ENCODE peak calls at places on chromosomes 6 and 20, in eight cellular contexts. One of them, this sample, is unnamed.

GRCh38 chr20:60948230-60948629 is 303.8 kb upstream of the CDH4 start:
- DNase-seq in stimulated activated naive CD8-positive, alpha-beta T cell treated with anti-CD3 and anti-CD28 coated beads, Interleukin-15, Interleukin-2, amounts not matched to agents 100 U/mL and 50 U/mL, for 24 hours: no peak
- DNase-seq in NCI-H1417: no peak
- DNase-seq in activated CD4-positive, alpha-beta memory T cell treated with anti-CD3 and anti-CD28 coated beads, Interleukin-2, amount 10 ng/mL, durations not matched to agents 7 days and 5 days: no peak
- DNase-seq in bronchial epithelial cell: no peak
- DNase-seq in ACHN: no peak
- DNase-seq in CD8-positive, alpha-beta memory T cell: no peak
- DNase-seq in stimulated activated naive CD4-positive, alpha-beta T cell treated with Interleukin-2 at 50 U/mL for 16 hours: no peak
- DNase-seq in this sample: no peak

GRCh38 chr20:17626217-17627007 is 55.6 kb downstream of the RRBP1 start:
- DNase-seq in CD8-positive, alpha-beta memory T cell: no peak
- DNase-seq in stimulated activated naive CD8-positive, alpha-beta T cell treated with anti-CD3 and anti-CD28 coated beads, Interleukin-15, Interleukin-2, amounts not matched to agents 100 U/mL and 50 U/mL, for 24 hours: no peak
- DNase-seq in NCI-H1417: no peak
- DNase-seq in bronchial epithelial cell: no peak
- DNase-seq in ACHN: no peak
- DNase-seq in activated CD4-positive, alpha-beta memory T cell treated with anti-CD3 and anti-CD28 coated beads, Interleukin-2, amount 10 ng/mL, durations not matched to agents 7 days and 5 days: no peak
- DNase-seq in stimulated activated naive CD4-positive, alpha-beta T cell treated with Interleukin-2 at 50 U/mL for 16 hours: no peak
- DNase-seq in this sample: no peak

GRCh38 chr6:169828176-169828575 is 76.8 kb downstream of the ERMARD start:
- DNase-seq in ACHN: no peak
- DNase-seq in activated CD4-positive, alpha-beta memory T cell treated with anti-CD3 and anti-CD28 coated beads, Interleukin-2, amount 10 ng/mL, durations not matched to agents 7 days and 5 days: peak
- DNase-seq in bronchial epithelial cell: no peak
- DNase-seq in NCI-H1417: no peak
- DNase-seq in CD8-positive, alpha-beta memory T cell: no peak
- DNase-seq in stimulated activated naive CD8-positive, alpha-beta T cell treated with anti-CD3 and anti-CD28 coated beads, Interleukin-15, Interleukin-2, amounts not matched to agents 100 U/mL and 50 U/mL, for 24 hours: no peak
- DNase-seq in stimulated activated naive CD4-positive, alpha-beta T cell treated with Interleukin-2 at 50 U/mL for 16 hours: no peak
- DNase-seq in this sample: no peak

GRCh38 chr20:33433875-33434274 is 9.7 kb downstream of the SNTA1 start:
- DNase-seq in activated CD4-positive, alpha-beta memory T cell treated with anti-CD3 and anti-CD28 coated beads, Interleukin-2, amount 10 ng/mL, durations not matched to agents 7 days and 5 days: no peak
- DNase-seq in NCI-H1417: no peak
- DNase-seq in stimulated activated naive CD4-positive, alpha-beta T cell treated with Interleukin-2 at 50 U/mL for 16 hours: no peak
- DNase-seq in bronchial epithelial cell: no peak
- DNase-seq in stimulated activated naive CD8-positive, alpha-beta T cell treated with anti-CD3 and anti-CD28 coated beads, Interleukin-15, Interleukin-2, amounts not matched to agents 100 U/mL and 50 U/mL, for 24 hours: no peak
- DNase-seq in ACHN: peak
- DNase-seq in CD8-positive, alpha-beta memory T cell: no peak
- DNase-seq in this sample: no peak

GRCh38 chr6:38676974-38677544 is 25.9 kb downstream of the GLO1 start:
- DNase-seq in activated CD4-positive, alpha-beta memory T cell treated with anti-CD3 and anti-CD28 coated beads, Interleukin-2, amount 10 ng/mL, durations not matched to agents 7 days and 5 days: no peak
- DNase-seq in CD8-positive, alpha-beta memory T cell: no peak
- DNase-seq in stimulated activated naive CD8-positive, alpha-beta T cell treated with anti-CD3 and anti-CD28 coated beads, Interleukin-15, Interleukin-2, amounts not matched to agents 100 U/mL and 50 U/mL, for 24 hours: no peak
- DNase-seq in NCI-H1417: no peak
- DNase-seq in bronchial epithelial cell: no peak
- DNase-seq in ACHN: no peak
- DNase-seq in stimulated activated naive CD4-positive, alpha-beta T cell treated with Interleukin-2 at 50 U/mL for 16 hours: no peak
- DNase-seq in this sample: no peak

GRCh38 chr6:19465760-19466159 is 371.4 kb upstream of the ID4 start:
- DNase-seq in stimulated activated naive CD8-positive, alpha-beta T cell treated with anti-CD3 and anti-CD28 coated beads, Interleukin-15, Interleukin-2, amounts not matched to agents 100 U/mL and 50 U/mL, for 24 hours: no peak
- DNase-seq in stimulated activated naive CD4-positive, alpha-beta T cell treated with Interleukin-2 at 50 U/mL for 16 hours: no peak
- DNase-seq in NCI-H1417: no peak
- DNase-seq in CD8-positive, alpha-beta memory T cell: no peak
- DNase-seq in activated CD4-positive, alpha-beta memory T cell treated with anti-CD3 and anti-CD28 coated beads, Interleukin-2, amount 10 ng/mL, durations not matched to agents 7 days and 5 days: no peak
- DNase-seq in bronchial epithelial cell: peak
- DNase-seq in ACHN: no peak
- DNase-seq in this sample: no peak

GRCh38 chr6:2840794-2841061 is 935 bp downstream of the SERPINB1 start:
- DNase-seq in bronchial epithelial cell: no peak
- DNase-seq in CD8-positive, alpha-beta memory T cell: no peak
- DNase-seq in stimulated activated naive CD8-positive, alpha-beta T cell treated with anti-CD3 and anti-CD28 coated beads, Interleukin-15, Interleukin-2, amounts not matched to agents 100 U/mL and 50 U/mL, for 24 hours: no peak
- DNase-seq in stimulated activated naive CD4-positive, alpha-beta T cell treated with Interleukin-2 at 50 U/mL for 16 hours: no peak
- DNase-seq in ACHN: no peak
- DNase-seq in activated CD4-positive, alpha-beta memory T cell treated with anti-CD3 and anti-CD28 coated beads, Interleukin-2, amount 10 ng/mL, durations not matched to agents 7 days and 5 days: no peak
- DNase-seq in NCI-H1417: no peak
- DNase-seq in this sample: no peak

GRCh38 chr20:43650997-43651525 is 15.9 kb upstream of the MYBL2 start:
- DNase-seq in stimulated activated naive CD4-positive, alpha-beta T cell treated with Interleukin-2 at 50 U/mL for 16 hours: no peak
- DNase-seq in activated CD4-positive, alpha-beta memory T cell treated with anti-CD3 and anti-CD28 coated beads, Interleukin-2, amount 10 ng/mL, durations not matched to agents 7 days and 5 days: no peak
- DNase-seq in NCI-H1417: no peak
- DNase-seq in bronchial epithelial cell: no peak
- DNase-seq in stimulated activated naive CD8-positive, alpha-beta T cell treated with anti-CD3 and anti-CD28 coated beads, Interleukin-15, Interleukin-2, amounts not matched to agents 100 U/mL and 50 U/mL, for 24 hours: no peak
- DNase-seq in CD8-positive, alpha-beta memory T cell: no peak
- DNase-seq in ACHN: no peak
- DNase-seq in this sample: no peak

GRCh38 chr6:157459327-157459726 is 78.3 kb downstream of the ZDHHC14 start:
- DNase-seq in bronchial epithelial cell: no peak
- DNase-seq in stimulated activated naive CD8-positive, alpha-beta T cell treated with anti-CD3 and anti-CD28 coated beads, Interleukin-15, Interleukin-2, amounts not matched to agents 100 U/mL and 50 U/mL, for 24 hours: peak
- DNase-seq in activated CD4-positive, alpha-beta memory T cell treated with anti-CD3 and anti-CD28 coated beads, Interleukin-2, amount 10 ng/mL, durations not matched to agents 7 days and 5 days: no peak
- DNase-seq in ACHN: no peak
- DNase-seq in stimulated activated naive CD4-positive, alpha-beta T cell treated with Interleukin-2 at 50 U/mL for 16 hours: no peak
- DNase-seq in CD8-positive, alpha-beta memory T cell: no peak
- DNase-seq in NCI-H1417: no peak
- DNase-seq in this sample: peak

GRCh38 chr20:49676581-49677291 is 36.9 kb downstream of the B4GALT5 start:
- DNase-seq in ACHN: peak
- DNase-seq in activated CD4-positive, alpha-beta memory T cell treated with anti-CD3 and anti-CD28 coated beads, Interleukin-2, amount 10 ng/mL, durations not matched to agents 7 days and 5 days: peak
- DNase-seq in stimulated activated naive CD4-positive, alpha-beta T cell treated with Interleukin-2 at 50 U/mL for 16 hours: peak
- DNase-seq in stimulated activated naive CD8-positive, alpha-beta T cell treated with anti-CD3 and anti-CD28 coated beads, Interleukin-15, Interleukin-2, amounts not matched to agents 100 U/mL and 50 U/mL, for 24 hours: peak
- DNase-seq in bronchial epithelial cell: peak
- DNase-seq in CD8-positive, alpha-beta memory T cell: peak
- DNase-seq in NCI-H1417: no peak
- DNase-seq in this sample: peak

GRCh38 chr20:23234311-23235078 is 116.1 kb upstream of the NXT1 start:
- DNase-seq in stimulated activated naive CD8-positive, alpha-beta T cell treated with anti-CD3 and anti-CD28 coated beads, Interleukin-15, Interleukin-2, amounts not matched to agents 100 U/mL and 50 U/mL, for 24 hours: no peak
- DNase-seq in CD8-positive, alpha-beta memory T cell: no peak
- DNase-seq in NCI-H1417: no peak
- DNase-seq in bronchial epithelial cell: no peak
- DNase-seq in activated CD4-positive, alpha-beta memory T cell treated with anti-CD3 and anti-CD28 coated beads, Interleukin-2, amount 10 ng/mL, durations not matched to agents 7 days and 5 days: no peak
- DNase-seq in stimulated activated naive CD4-positive, alpha-beta T cell treated with Interleukin-2 at 50 U/mL for 16 hours: no peak
- DNase-seq in ACHN: no peak
- DNase-seq in this sample: no peak

GRCh38 chr20:62332421-62332820 is 29.6 kb downstream of the ADRM1 start:
- DNase-seq in ACHN: no peak
- DNase-seq in activated CD4-positive, alpha-beta memory T cell treated with anti-CD3 and anti-CD28 coated beads, Interleukin-2, amount 10 ng/mL, durations not matched to agents 7 days and 5 days: no peak
- DNase-seq in NCI-H1417: no peak
- DNase-seq in stimulated activated naive CD4-positive, alpha-beta T cell treated with Interleukin-2 at 50 U/mL for 16 hours: no peak
- DNase-seq in bronchial epithelial cell: no peak
- DNase-seq in CD8-positive, alpha-beta memory T cell: no peak
- DNase-seq in stimulated activated naive CD8-positive, alpha-beta T cell treated with anti-CD3 and anti-CD28 coated beads, Interleukin-15, Interleukin-2, amounts not matched to agents 100 U/mL and 50 U/mL, for 24 hours: no peak
- DNase-seq in this sample: no peak

GRCh38 chr20:6746901-6747609 is 20.4 kb upstream of the BMP2 start:
- DNase-seq in ACHN: peak
- DNase-seq in CD8-positive, alpha-beta memory T cell: no peak
- DNase-seq in activated CD4-positive, alpha-beta memory T cell treated with anti-CD3 and anti-CD28 coated beads, Interleukin-2, amount 10 ng/mL, durations not matched to agents 7 days and 5 days: no peak
- DNase-seq in NCI-H1417: no peak
- DNase-seq in stimulated activated naive CD4-positive, alpha-beta T cell treated with Interleukin-2 at 50 U/mL for 16 hours: no peak
- DNase-seq in stimulated activated naive CD8-positive, alpha-beta T cell treated with anti-CD3 and anti-CD28 coated beads, Interleukin-15, Interleukin-2, amounts not matched to agents 100 U/mL and 50 U/mL, for 24 hours: no peak
- DNase-seq in bronchial epithelial cell: peak
- DNase-seq in this sample: no peak

GRCh38 chr6:31697555-31697954 is 5.6 kb downstream of the ABHD16A start:
- DNase-seq in activated CD4-positive, alpha-beta memory T cell treated with anti-CD3 and anti-CD28 coated beads, Interleukin-2, amount 10 ng/mL, durations not matched to agents 7 days and 5 days: no peak
- DNase-seq in ACHN: no peak
- DNase-seq in stimulated activated naive CD4-positive, alpha-beta T cell treated with Interleukin-2 at 50 U/mL for 16 hours: no peak
- DNase-seq in CD8-positive, alpha-beta memory T cell: no peak
- DNase-seq in NCI-H1417: no peak
- DNase-seq in stimulated activated naive CD8-positive, alpha-beta T cell treated with anti-CD3 and anti-CD28 coated beads, Interleukin-15, Interleukin-2, amounts not matched to agents 100 U/mL and 50 U/mL, for 24 hours: no peak
- DNase-seq in bronchial epithelial cell: no peak
- DNase-seq in this sample: no peak

GRCh38 chr6:41732601-41733348 is 2.6 kb downstream of the TFEB start:
- DNase-seq in stimulated activated naive CD8-positive, alpha-beta T cell treated with anti-CD3 and anti-CD28 coated beads, Interleukin-15, Interleukin-2, amounts not matched to agents 100 U/mL and 50 U/mL, for 24 hours: peak
- DNase-seq in ACHN: peak
- DNase-seq in CD8-positive, alpha-beta memory T cell: peak
- DNase-seq in activated CD4-positive, alpha-beta memory T cell treated with anti-CD3 and anti-CD28 coated beads, Interleukin-2, amount 10 ng/mL, durations not matched to agents 7 days and 5 days: peak
- DNase-seq in bronchial epithelial cell: no peak
- DNase-seq in NCI-H1417: no peak
- DNase-seq in stimulated activated naive CD4-positive, alpha-beta T cell treated with Interleukin-2 at 50 U/mL for 16 hours: peak
- DNase-seq in this sample: no peak

GRCh38 chr20:4966826-4967751 is 34.2 kb downstream of the SLC23A2 start:
- DNase-seq in CD8-positive, alpha-beta memory T cell: no peak
- DNase-seq in stimulated activated naive CD8-positive, alpha-beta T cell treated with anti-CD3 and anti-CD28 coated beads, Interleukin-15, Interleukin-2, amounts not matched to agents 100 U/mL and 50 U/mL, for 24 hours: no peak
- DNase-seq in activated CD4-positive, alpha-beta memory T cell treated with anti-CD3 and anti-CD28 coated beads, Interleukin-2, amount 10 ng/mL, durations not matched to agents 7 days and 5 days: no peak
- DNase-seq in NCI-H1417: no peak
- DNase-seq in bronchial epithelial cell: peak
- DNase-seq in stimulated activated naive CD4-positive, alpha-beta T cell treated with Interleukin-2 at 50 U/mL for 16 hours: no peak
- DNase-seq in ACHN: no peak
- DNase-seq in this sample: no peak

GRCh38 chr6:140062042-140063041 is 687.9 kb upstream of the CITED2 start:
- DNase-seq in activated CD4-positive, alpha-beta memory T cell treated with anti-CD3 and anti-CD28 coated beads, Interleukin-2, amount 10 ng/mL, durations not matched to agents 7 days and 5 days: no peak
- DNase-seq in NCI-H1417: no peak
- DNase-seq in stimulated activated naive CD4-positive, alpha-beta T cell treated with Interleukin-2 at 50 U/mL for 16 hours: no peak
- DNase-seq in ACHN: peak
- DNase-seq in CD8-positive, alpha-beta memory T cell: no peak
- DNase-seq in bronchial epithelial cell: peak
- DNase-seq in stimulated activated naive CD8-positive, alpha-beta T cell treated with anti-CD3 and anti-CD28 coated beads, Interleukin-15, Interleukin-2, amounts not matched to agents 100 U/mL and 50 U/mL, for 24 hours: no peak
- DNase-seq in this sample: no peak

GRCh38 chr20:18288748-18289705 is 700 bp downstream of the ZNF133 start:
- DNase-seq in stimulated activated naive CD8-positive, alpha-beta T cell treated with anti-CD3 and anti-CD28 coated beads, Interleukin-15, Interleukin-2, amounts not matched to agents 100 U/mL and 50 U/mL, for 24 hours: peak
- DNase-seq in stimulated activated naive CD4-positive, alpha-beta T cell treated with Interleukin-2 at 50 U/mL for 16 hours: no peak
- DNase-seq in ACHN: peak
- DNase-seq in bronchial epithelial cell: no peak
- DNase-seq in CD8-positive, alpha-beta memory T cell: no peak
- DNase-seq in NCI-H1417: no peak
- DNase-seq in activated CD4-positive, alpha-beta memory T cell treated with anti-CD3 and anti-CD28 coated beads, Interleukin-2, amount 10 ng/mL, durations not matched to agents 7 days and 5 days: no peak
- DNase-seq in this sample: no peak

GRCh38 chr20:36162272-36162966 is 7.9 kb downstream of the EPB41L1 start:
- DNase-seq in CD8-positive, alpha-beta memory T cell: no peak
- DNase-seq in activated CD4-positive, alpha-beta memory T cell treated with anti-CD3 and anti-CD28 coated beads, Interleukin-2, amount 10 ng/mL, durations not matched to agents 7 days and 5 days: no peak
- DNase-seq in bronchial epithelial cell: no peak
- DNase-seq in stimulated activated naive CD4-positive, alpha-beta T cell treated with Interleukin-2 at 50 U/mL for 16 hours: no peak
- DNase-seq in ACHN: no peak
- DNase-seq in stimulated activated naive CD8-positive, alpha-beta T cell treated with anti-CD3 and anti-CD28 coated beads, Interleukin-15, Interleukin-2, amounts not matched to agents 100 U/mL and 50 U/mL, for 24 hours: no peak
- DNase-seq in NCI-H1417: peak
- DNase-seq in this sample: no peak

GRCh38 chr6:123527406-123527805 is 109.3 kb downstream of the TRDN start:
- DNase-seq in NCI-H1417: no peak
- DNase-seq in stimulated activated naive CD8-positive, alpha-beta T cell treated with anti-CD3 and anti-CD28 coated beads, Interleukin-15, Interleukin-2, amounts not matched to agents 100 U/mL and 50 U/mL, for 24 hours: no peak
- DNase-seq in ACHN: no peak
- DNase-seq in activated CD4-positive, alpha-beta memory T cell treated with anti-CD3 and anti-CD28 coated beads, Interleukin-2, amount 10 ng/mL, durations not matched to agents 7 days and 5 days: no peak
- DNase-seq in CD8-positive, alpha-beta memory T cell: no peak
- DNase-seq in stimulated activated naive CD4-positive, alpha-beta T cell treated with Interleukin-2 at 50 U/mL for 16 hours: no peak
- DNase-seq in bronchial epithelial cell: no peak
- DNase-seq in this sample: no peak

GRCh38 chr6:6315660-6316059 is 4.8 kb downstream of the F13A1 start:
- DNase-seq in stimulated activated naive CD4-positive, alpha-beta T cell treated with Interleukin-2 at 50 U/mL for 16 hours: no peak
- DNase-seq in activated CD4-positive, alpha-beta memory T cell treated with anti-CD3 and anti-CD28 coated beads, Interleukin-2, amount 10 ng/mL, durations not matched to agents 7 days and 5 days: peak
- DNase-seq in CD8-positive, alpha-beta memory T cell: no peak
- DNase-seq in NCI-H1417: peak
- DNase-seq in ACHN: peak
- DNase-seq in bronchial epithelial cell: peak
- DNase-seq in stimulated activated naive CD8-positive, alpha-beta T cell treated with anti-CD3 and anti-CD28 coated beads, Interleukin-15, Interleukin-2, amounts not matched to agents 100 U/mL and 50 U/mL, for 24 hours: peak
- DNase-seq in this sample: peak

GRCh38 chr6:28142446-28142845 is 763 bp downstream of the ZKSCAN8 start:
- DNase-seq in CD8-positive, alpha-beta memory T cell: no peak
- DNase-seq in stimulated activated naive CD8-positive, alpha-beta T cell treated with anti-CD3 and anti-CD28 coated beads, Interleukin-15, Interleukin-2, amounts not matched to agents 100 U/mL and 50 U/mL, for 24 hours: no peak
- DNase-seq in ACHN: no peak
- DNase-seq in bronchial epithelial cell: peak
- DNase-seq in stimulated activated naive CD4-positive, alpha-beta T cell treated with Interleukin-2 at 50 U/mL for 16 hours: no peak
- DNase-seq in activated CD4-positive, alpha-beta memory T cell treated with anti-CD3 and anti-CD28 coated beads, Interleukin-2, amount 10 ng/mL, durations not matched to agents 7 days and 5 days: no peak
- DNase-seq in NCI-H1417: no peak
- DNase-seq in this sample: no peak